ENCODE peak calls at places on chromosome 12, in ten cellular contexts. H, I, O, P, Z, F, S, U, L and C are unnamed samples.

GRCh38 chr12:105079011-105079570 is 5.2 kb downstream of the ALDH1L2 start:
- DNase-seq in H (no peak), P (no peak), S (no peak), L (no peak), I (no peak), U (no peak), Z (no peak), O (no peak), F (no peak), C (no peak)

GRCh38 chr12:58314610-58315009 is 373.2 kb downstream of the ATP23 start:
- DNase-seq in L (no peak), H (no peak), I (peak), F (no peak), Z (no peak), P (no peak), O (no peak), U (no peak), S (no peak), C (no peak)

GRCh38 chr12:56998981-56999380 is 7.4 kb downstream of the ZBTB39 start:
- DNase-seq in F (no peak), L (no peak), U (no peak), H (no peak), O (no peak), I (no peak), S (peak), Z (no peak), P (no peak), C (no peak)

GRCh38 chr12:107564946-107565345 is 120.7 kb upstream of the PWP1 start:
- DNase-seq in U (no peak), O (no peak), F (peak), H (peak), P (peak), I (peak), S (no peak), Z (peak), L (no peak), C (no peak)

GRCh38 chr12:38880288-38880687 is 25.1 kb downstream of the CPNE8 start:
- DNase-seq in H (no peak), L (no peak), I (no peak), U (no peak), S (no peak), P (no peak), F (no peak), O (no peak), Z (no peak), C (no peak)

GRCh38 chr12:66203820-66204219 is 14.8 kb downstream of the IRAK3 start:
- DNase-seq in I (no peak), U (no peak), Z (no peak), L (no peak), S (no peak), P (no peak), H (no peak), F (no peak), O (no peak), C (no peak)

GRCh38 chr12:64900540-64900939 is 76.1 kb downstream of the TBC1D30 start:
- DNase-seq in U (no peak), L (no peak), H (no peak), S (no peak), Z (no peak), F (no peak), P (no peak), I (peak), O (no peak), C (no peak)

GRCh38 chr12:101038289-101038871 is 171.7 kb downstream of the SLC5A8 start:
- DNase-seq in Z (no peak), P (no peak), I (no peak), S (no peak), O (no peak), H (no peak), F (no peak), U (no peak), L (no peak), C (no peak)

GRCh38 chr12:49776413-49776812 is 35.1 kb downstream of the TMBIM6 start:
- DNase-seq in O (peak), I (peak), H (peak), F (peak), U (peak), P (peak), Z (peak), S (peak), L (peak), C (peak)

GRCh38 chr12:87332987-87333761 is 696.0 kb downstream of the C12orf50 start:
- DNase-seq in I (peak), L (no peak), F (no peak), P (no peak), U (no peak), Z (no peak), O (no peak), S (no peak), H (no peak), C (no peak)

GRCh38 chr12:120207227-120207626 is 6.3 kb upstream of the RPLP0 start:
- DNase-seq in U (no peak), H (no peak), Z (no peak), L (no peak), S (no peak), F (no peak), I (no peak), P (no peak), O (no peak), C (no peak)

GRCh38 chr12:20520572-20520971 is 152.2 kb downstream of the PDE3A start:
- DNase-seq in P (peak), O (no peak), F (no peak), I (no peak), Z (no peak), L (peak), S (no peak), U (no peak), H (no peak), C (peak)

GRCh38 chr12:92654929-92655328 is 47.9 kb upstream of the PLEKHG7 start:
- DNase-seq in S (no peak), H (no peak), U (no peak), O (no peak), I (no peak), P (no peak), Z (no peak), L (no peak), F (no peak), C (no peak)

GRCh38 chr12:52496590-52497071 is 3.6 kb upstream of the KRT6A start:
- DNase-seq in L (no peak), P (no peak), I (peak), O (no peak), S (no peak), F (peak), U (no peak), H (no peak), Z (peak), C (no peak)

GRCh38 chr12:22333751-22334695 is 484 bp downstream of the ST8SIA1 start:
- DNase-seq in F (peak), O (no peak), H (no peak), U (peak), P (no peak), S (no peak), L (no peak), I (no peak), Z (peak), C (peak)

GRCh38 chr12:117733292-117733805 is 235.4 kb downstream of the KSR2 start:
- DNase-seq in U (no peak), H (no peak), S (no peak), Z (peak), L (no peak), P (peak), F (no peak), I (no peak), O (no peak), C (no peak)

GRCh38 chr12:95326450-95326849 is 108.8 kb downstream of the VEZT start:
- DNase-seq in P (no peak), Z (no peak), F (no peak), O (no peak), I (peak), L (no peak), S (no peak), U (no peak), H (no peak), C (no peak)

GRCh38 chr12:16303939-16304338 is 26.5 kb upstream of the SLC15A5 start:
- DNase-seq in U (no peak), O (no peak), S (no peak), I (no peak), H (no peak), L (no peak), Z (no peak), F (no peak), P (no peak), C (no peak)

GRCh38 chr12:91091916-91092715 is 19.2 kb downstream of the LUM start:
- DNase-seq in O (no peak), L (no peak), S (no peak), Z (no peak), F (no peak), U (no peak), H (no peak), P (no peak), I (peak), C (no peak)

GRCh38 chr12:49200882-49201594 is 12.2 kb upstream of the TUBA1A start:
- DNase-seq in P (peak), Z (peak), F (no peak), L (peak), I (peak), S (no peak), O (peak), H (peak), U (no peak), C (no peak)

GRCh38 chr12:545835-546234 is 86.1 kb downstream of the B4GALNT3 start:
- DNase-seq in O (no peak), P (no peak), L (no peak), S (no peak), H (no peak), Z (no peak), U (no peak), I (no peak), F (no peak), C (no peak)

GRCh38 chr12:24109381-24110039 is 160.0 kb upstream of the SOX5 start:
- DNase-seq in H (no peak), O (no peak), Z (no peak), F (no peak), S (peak), U (no peak), L (peak), P (peak), I (peak), C (no peak)

GRCh38 chr12:120429368-120429767 is 8.5 kb upstream of the COX6A1 start:
- DNase-seq in I (no peak), O (no peak), L (no peak), P (no peak), Z (no peak), F (no peak), H (no peak), S (no peak), U (no peak), C (no peak)

GRCh38 chr12:95611676-95612309 is 60.5 kb upstream of the USP44 start:
- DNase-seq in O (peak), L (no peak), I (peak), H (peak), P (no peak), F (no peak), Z (no peak), U (no peak), S (no peak), C (no peak)